ENCODE peak calls at places on chromosomes 4 and X, in ten cellular contexts. I, C, J, G, V, F, A, D, W and L are unnamed samples. For H3K4me1 and H3K9me3, the result is how much of the 10 kb centered on the place peaks cover.

GRCh38 chr4:113223001-113223400 is 173.5 kb downstream of the ANK2 start:
- DNase-seq in V (no peak), I (no peak), G (no peak), W (no peak), A (no peak), F (no peak), C (no peak), J (no peak), D (no peak), L (no peak)

GRCh38 chr4:67779631-67780030 is 25.4 kb upstream of the GNRHR start:
- DNase-seq in W (peak), C (no peak), V (no peak), F (no peak), J (no peak), D (no peak), G (no peak), A (no peak), I (no peak), L (no peak)

GRCh38 chr4:79201976-79202375 is 123.9 kb downstream of the NAA11 start:
- DNase-seq in J (no peak), C (no peak), W (no peak), I (no peak), A (no peak), G (no peak), F (no peak), D (no peak), V (no peak), L (no peak)

GRCh38 chr4:157558016-157558415 is 337.5 kb downstream of the GRIA2 start:
- DNase-seq in J (no peak), A (no peak), G (no peak), F (no peak), I (no peak), V (no peak), C (no peak), W (no peak), D (no peak), L (no peak)

GRCh38 chr4:41322613-41323012 is 65.9 kb downstream of the UCHL1 start:
- DNase-seq in V (no peak), C (no peak), A (no peak), W (no peak), D (no peak), G (no peak), J (no peak), F (no peak), I (no peak), L (no peak)

GRCh38 chrX:124804962-124805361 is 458.6 kb downstream of the SH2D1A start:
- DNase-seq in W (no peak), J (no peak), C (no peak), A (no peak), V (no peak), D (no peak), I (no peak), F (no peak), G (no peak), L (no peak)

GRCh38 chr4:18846313-18846712 is 824.8 kb upstream of the LCORL start:
- DNase-seq in D (no peak), W (no peak), A (no peak), C (no peak), F (no peak), V (no peak), I (no peak), J (no peak), G (no peak), L (no peak)

GRCh38 chrX:118420462-118420861 is 74.6 kb downstream of the WDR44 start:
- DNase-seq in F (no peak), G (no peak), D (no peak), C (no peak), A (no peak), J (no peak), I (no peak), V (no peak), W (no peak), L (peak)

GRCh38 chrX:17597836-17598434 is 139.4 kb upstream of the SCML1 start:
- DNase-seq in C (peak), D (peak), V (peak), W (no peak), G (no peak), A (peak), J (peak), I (peak), F (no peak), L (peak)

GRCh38 chr4:48653217-48654014 is 126.7 kb downstream of the FRYL start:
- DNase-seq in D (peak), C (peak), W (no peak), F (no peak), G (no peak), J (no peak), V (no peak), I (peak), A (peak), L (peak)

GRCh38 chrX:155263854-155264628 is at the start of gene RAB39B:
- DNase-seq in F (peak), J (peak), V (peak), G (peak), W (peak), D (peak), I (peak), A (peak), C (peak), L (peak)

GRCh38 chrX:2710496-2710895 is 19.4 kb downstream of the CD99 start:
- DNase-seq in D (no peak), A (no peak), F (no peak), G (no peak), C (no peak), V (no peak), I (no peak), J (no peak), W (peak), L (no peak)

GRCh38 chrX:2710041-2710471 is 19.0 kb downstream of the CD99 start:
- DNase-seq in F (no peak), D (no peak), I (peak), A (no peak), C (no peak), V (no peak), G (no peak), W (peak), J (no peak), L (peak)

GRCh38 chrX:2708601-2709200 is 17.6 kb downstream of the CD99 start:
- DNase-seq in F (no peak), I (no peak), C (no peak), G (no peak), W (no peak), A (no peak), V (no peak), J (no peak), D (peak), L (no peak)

GRCh38 chrX:2707334-2707760 is 16.3 kb downstream of the CD99 start:
- DNase-seq in G (no peak), C (peak), V (no peak), W (peak), A (peak), J (peak), I (peak), F (no peak), D (peak), L (peak)

GRCh38 chrX:2708016-2708415 is 16.9 kb downstream of the CD99 start:
- DNase-seq in F (no peak), D (no peak), A (no peak), V (no peak), G (no peak), W (peak), C (no peak), I (no peak), J (no peak), L (no peak)
- H3K4me1 ChIP-seq in F (under half), D (under half), A (half or more), V (half or more), G (under half), W (under half), C (half or more), I (under half), J (under half), L (under half)

GRCh38 chr4:20944961-20945360 is 244.7 kb downstream of the PACRGL start:
- DNase-seq in V (no peak), D (no peak), I (no peak), W (peak), J (no peak), C (no peak), F (no peak), A (no peak), G (no peak), L (no peak)

DNA sequence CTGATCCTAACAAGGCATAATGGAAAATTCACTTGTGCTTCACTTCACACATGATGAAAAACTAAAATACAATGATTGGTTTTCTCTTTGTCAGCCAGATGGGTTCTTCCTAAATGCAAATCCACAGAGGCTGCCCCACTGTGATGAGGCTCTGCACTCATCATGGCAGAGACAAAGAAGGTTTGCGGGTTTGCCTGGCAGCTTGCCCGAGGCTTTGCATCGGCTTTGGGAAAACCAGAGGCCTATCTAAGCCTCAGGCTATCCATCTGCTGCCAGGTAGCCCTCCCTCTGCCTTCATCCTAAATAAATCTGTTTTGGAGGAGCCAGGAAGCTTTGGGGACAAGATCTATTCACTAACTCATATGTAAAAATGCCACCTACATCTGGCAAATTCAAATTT is 244.2 kb downstream of the PACRGL start:
- DNase-seq in G (no peak), F (no peak), J (no peak), D (no peak), C (no peak), I (no peak), W (no peak), A (no peak), V (no peak), L (no peak)
- H3K9me3 ChIP-seq in G (under half), F (under half), J (under half), D (under half), C (under half), I (under half), W (under half), A (under half), V (under half), L (under half)

DNA sequence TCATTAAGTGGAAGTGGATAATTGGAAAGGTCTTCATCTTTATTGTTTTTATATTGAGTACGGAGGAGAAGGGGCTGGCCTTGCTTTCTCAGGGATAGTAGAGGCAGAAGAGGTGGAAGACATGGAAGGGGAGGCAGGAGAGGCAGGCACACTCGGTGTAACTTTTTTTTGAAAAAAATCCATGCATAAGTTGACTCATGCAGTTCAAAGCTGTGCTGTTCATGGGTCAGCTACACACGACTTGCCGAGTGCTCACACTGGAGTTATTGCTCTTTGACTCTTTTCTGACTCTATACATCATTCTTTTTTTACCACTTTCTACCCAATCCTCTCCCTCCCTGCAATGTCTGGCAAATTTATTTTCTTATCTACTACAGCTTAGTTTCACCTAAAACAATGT is 158.3 kb upstream of the AADAT start:
- DNase-seq in W (peak), I (no peak), G (no peak), J (no peak), C (no peak), A (no peak), D (no peak), F (no peak), V (no peak), L (peak)
- H3K4me1 ChIP-seq in W (under half), I (under half), G (under half), J (under half), C (under half), A (under half), D (under half), F (under half), V (under half), L (under half)

GRCh38 chrX:143754183-143754582 is 33.6 kb upstream of the SPANXN2 start:
- DNase-seq in F (no peak), J (no peak), I (no peak), C (no peak), A (no peak), G (no peak), W (peak), V (no peak), D (no peak), L (no peak)
- H3K9me3 ChIP-seq in F (under half), J (under half), I (under half), C (under half), A (under half), G (under half), W (under half), V (under half), D (under half), L (under half)

DNA sequence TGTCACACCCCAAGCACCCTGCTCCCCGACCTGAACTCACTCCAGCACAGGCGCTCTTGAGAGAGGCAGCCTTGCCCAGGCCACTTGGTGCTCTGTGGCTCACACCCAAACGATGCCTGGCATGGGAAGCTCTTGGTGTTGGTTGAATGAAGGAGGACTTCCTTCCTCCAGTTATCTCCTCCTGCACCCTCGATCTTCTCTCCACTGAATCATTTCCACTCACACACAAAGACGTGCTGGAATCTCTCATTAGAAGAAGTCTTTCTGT is 90.5 kb upstream of the TRIM2 start:
- DNase-seq in C (no peak), A (no peak), W (no peak), G (no peak), F (no peak), D (no peak), J (no peak), I (no peak), V (no peak), L (no peak)
- H3K4me1 ChIP-seq in C (under half), A (under half), W (under half), G (under half), F (under half), D (under half), J (under half), I (under half), V (under half), L (under half)